ENCODE peak calls at places on chromosomes 12 and 14, in ten cellular contexts. I is ovary, V is breast epithelium, T is lower leg skin, Y is heart left ventricle, S is Peyer's patch, B is adrenal gland, N is HCT116, K is H1, C is uterus. E is an unnamed sample.

GRCh38 chr14:26200675-26201074 is 397.2 kb downstream of the NOVA1 start:
- DNase-seq in I (no peak), V (no peak), T (no peak), Y (no peak), S (no peak), B (no peak), N (no peak), K (no peak), C (no peak), E (peak; percentile 5)

GRCh38 chr12:71354871-71355270 is 84.7 kb upstream of the LGR5 start:
- DNase-seq in I (no peak), V (no peak), T (no peak), Y (no peak), S (no peak), B (no peak), N (no peak), K (no peak), C (no peak), E (no peak)

GRCh38 chr12:52818376-52818775 is 4.5 kb upstream of the KRT4 start:
- DNase-seq in I (no peak), V (no peak), T (no peak), Y (no peak), S (no peak), B (no peak), N (no peak), K (no peak), C (no peak), E (no peak)

GRCh38 chr12:131511391-131511802 is 199.5 kb upstream of the SFSWAP start:
- DNase-seq in I (no peak), V (no peak), T (peak; percentile 66), Y (no peak), S (peak; percentile 73), B (no peak), N (peak; percentile 3), K (no peak), C (no peak), E (peak; percentile 73)

GRCh38 chr12:64737539-64737938 is 21.7 kb downstream of the GNS start:
- DNase-seq in I (no peak), V (no peak), T (no peak), Y (no peak), S (no peak), B (no peak), N (peak; percentile 15), K (no peak), C (no peak), E (no peak)

GRCh38 chr14:52175982-52176502 is 91.5 kb upstream of the PTGDR start:
- DNase-seq in I (no peak), V (no peak), T (no peak), Y (no peak), S (peak; percentile 82), B (no peak), N (no peak), K (no peak), C (no peak), E (no peak)

GRCh38 chr12:96766232-96766631 is 140.8 kb upstream of the NEDD1 start:
- DNase-seq in I (no peak), V (no peak), T (no peak), Y (no peak), S (no peak), B (no peak), N (no peak), K (no peak), C (no peak), E (no peak)

GRCh38 chr14:71048393-71048792 is 141.1 kb downstream of the PCNX1 start:
- DNase-seq in I (no peak), V (no peak), T (no peak), Y (no peak), S (no peak), B (no peak), N (no peak), K (no peak), C (no peak), E (no peak)

GRCh38 chr14:101480747-101481530 is 80.4 kb upstream of the DIO3 start:
- DNase-seq in I (peak; percentile 65), V (peak; percentile 39), T (peak; percentile 40), Y (no peak), S (peak; percentile 44), B (peak; percentile 12), N (no peak), K (no peak), C (peak; percentile 69), E (peak; percentile 40)

GRCh38 chr12:45535610-45536180 is 193.8 kb upstream of the ARID2 start:
- DNase-seq in I (no peak), V (no peak), T (no peak), Y (no peak), S (no peak), B (no peak), N (no peak), K (no peak), C (no peak), E (no peak)

GRCh38 chr14:103629503-103630121 is 601 bp downstream of the KLC1 start:
- DNase-seq in I (peak; percentile 73), V (peak; percentile 55), T (peak; percentile 93), Y (peak; percentile 78), S (peak; percentile 71), B (peak; percentile 47), N (no peak), K (peak; percentile 80), C (peak; percentile 51), E (peak; percentile 49)

GRCh38 chr14:103630364-103631108 is 1.5 kb downstream of the KLC1 start:
- DNase-seq in I (no peak), V (no peak), T (no peak), Y (no peak), S (no peak), B (no peak), N (no peak), K (no peak), C (no peak), E (no peak)

GRCh38 chr14:103628221-103628683 is 759 bp upstream of the KLC1 start:
- DNase-seq in I (peak; percentile 79), V (peak; percentile 69), T (peak; percentile 95), Y (peak; percentile 86), S (peak; percentile 89), B (peak; percentile 79), N (peak; percentile 39), K (peak; percentile 78), C (peak; percentile 69), E (peak; percentile 84)

GRCh38 chr14:103627073-103628025 is 1.7 kb upstream of the KLC1 start:
- DNase-seq in I (no peak), V (no peak), T (no peak), Y (peak; percentile 29), S (no peak), B (no peak), N (no peak), K (no peak), C (no peak), E (no peak)

GRCh38 chr14:103628684-103629502 is at the start of gene KLC1:
- DNase-seq in I (peak; percentile 94), V (peak; percentile 85), T (peak; percentile 97), Y (peak; percentile 91), S (peak; percentile 92), B (peak; percentile 84), N (peak; percentile 31), K (peak; percentile 98), C (peak; percentile 81), E (peak; percentile 62)
- TF ChIP-seq POLR2A in I (peak; percentile 97), V (peak; percentile 71), T (no peak), Y (peak; percentile 85), S (peak; percentile 81), B (peak; percentile 72), N (peak; percentile 82), K (peak; percentile 83), C (peak; percentile 73), E (peak; percentile 77)

GRCh38 chr14:55411426-55412389 is at the start of gene ATG14:
- DNase-seq in I (peak; percentile 89), V (peak; percentile 78), T (peak; percentile 97), Y (peak; percentile 90), S (peak; percentile 91), B (peak; percentile 87), N (peak; percentile 57), K (peak; percentile 88), C (peak; percentile 87), E (peak; percentile 59)
- TF ChIP-seq POLR2A in I (peak; percentile 19), V (peak; percentile 53), T (no peak), Y (peak; percentile 57), S (peak; percentile 49), B (peak; percentile 82), N (no peak), K (peak; percentile 92), C (peak; percentile 60), E (no peak)

GRCh38 chr12:12719496-12719895 is 2.3 kb downstream of the CDKN1B start:
- DNase-seq in I (no peak), V (no peak), T (no peak), Y (no peak), S (no peak), B (no peak), N (no peak), K (no peak), C (no peak), E (no peak)
- TF ChIP-seq POLR2A in I (no peak), V (no peak), T (no peak), Y (no peak), S (no peak), B (no peak), N (no peak), K (no peak), C (peak; percentile 16), E (no peak)

GRCh38 chr12:54127538-54128259 is 61.1 kb downstream of the SMUG1 start:
- DNase-seq in I (peak; percentile 58), V (no peak), T (no peak), Y (no peak), S (no peak), B (no peak), N (no peak), K (no peak), C (no peak), E (no peak)

GRCh38 chr12:54128466-54128865 is 60.3 kb downstream of the SMUG1 start:
- DNase-seq in I (no peak), V (no peak), T (no peak), Y (no peak), S (no peak), B (no peak), N (no peak), K (no peak), C (no peak), E (no peak)

GRCh38 chr12:54125950-54126695 is 62.7 kb downstream of the SMUG1 start:
- DNase-seq in I (peak; percentile 67), V (no peak), T (peak; percentile 95), Y (no peak), S (peak; percentile 57), B (peak; percentile 57), N (no peak), K (peak; percentile 75), C (peak; percentile 43), E (no peak)

GRCh38 chr12:54129028-54129903 is 59.5 kb downstream of the SMUG1 start:
- DNase-seq in I (no peak), V (no peak), T (no peak), Y (no peak), S (no peak), B (no peak), N (no peak), K (no peak), C (no peak), E (no peak)

DNA sequence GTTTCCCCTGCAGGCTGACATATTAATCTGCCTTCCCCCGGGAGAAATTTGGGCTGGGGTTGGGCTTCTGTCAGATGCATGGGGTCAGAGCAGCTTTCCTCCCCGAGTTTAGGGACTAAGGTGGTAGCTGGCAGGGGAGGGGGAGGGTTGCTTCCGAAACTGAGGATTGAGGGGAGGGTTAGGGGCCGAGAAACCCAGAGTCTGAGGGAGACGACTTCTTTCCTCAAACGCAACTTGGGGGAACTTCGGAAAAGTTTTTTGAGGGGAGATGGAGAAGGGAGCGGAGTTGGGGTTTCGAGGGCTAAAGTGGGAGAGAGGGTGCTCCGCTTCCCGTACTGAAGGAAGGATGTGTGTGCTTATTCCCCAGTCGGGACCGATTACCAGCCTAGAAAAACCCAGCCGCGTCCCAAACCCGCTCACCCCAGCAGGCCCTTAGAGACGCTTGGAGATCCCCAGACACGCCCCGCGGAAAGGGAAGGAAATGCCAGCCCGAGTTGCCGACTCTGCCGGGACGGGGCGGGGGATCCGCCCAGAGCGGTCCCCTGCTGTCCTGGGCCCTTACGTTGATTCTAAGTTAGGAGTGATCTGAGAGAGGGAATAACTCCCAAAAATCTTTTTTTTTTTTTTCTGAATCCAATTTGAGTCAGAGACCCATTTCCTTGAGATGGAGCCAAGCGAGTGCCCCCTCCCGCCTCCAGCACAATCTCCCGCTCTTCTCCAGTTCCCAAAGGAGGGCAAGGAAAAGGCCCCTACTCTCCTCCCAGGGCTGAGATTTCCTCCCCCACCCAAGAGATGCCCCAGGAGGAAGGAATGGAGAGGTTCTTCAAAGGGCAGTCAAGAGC is 61.9 kb downstream of the SMUG1 start:
- DNase-seq in I (peak; percentile 85), V (peak; percentile 72), T (peak; percentile 97), Y (peak; percentile 68), S (peak; percentile 66), B (peak; percentile 72), N (no peak), K (peak; percentile 66), C (peak; percentile 54), E (peak; percentile 59)
- TF ChIP-seq POLR2A in I (peak; percentile 72), V (peak; percentile 56), T (no peak), Y (no peak), S (peak; percentile 16), B (peak; percentile 37), N (no peak), K (no peak), C (peak; percentile 46), E (no peak)

E was measured in H54.